ENCODE peak calls at places on chromosomes 12 and 14, in ten cellular contexts. T, V, J, B, O, R, S, M, G and Z are unnamed samples. For H3K9me3, the result is how much of the 10 kb centered on the place peaks cover.

GRCh38 chr12:115451785-115452736 is 768.1 kb upstream of the TBX3 start:
- DNase-seq in S (peak), G (peak), M (no peak), R (no peak), B (peak), V (no peak), J (no peak), O (peak), T (no peak), Z (no peak)

GRCh38 chr14:100025111-100025510 is 40.1 kb upstream of the EVL start:
- DNase-seq in V (peak), J (no peak), G (peak), S (peak), M (no peak), O (peak), B (no peak), T (no peak), R (no peak), Z (no peak)

GRCh38 chr14:78324353-78324752 is 154.2 kb downstream of the NRXN3 start:
- DNase-seq in S (no peak), O (no peak), R (no peak), B (no peak), V (no peak), J (no peak), M (no peak), G (no peak), T (no peak), Z (no peak)

GRCh38 chr12:27999521-27999920 is 27.0 kb upstream of the PTHLH start:
- DNase-seq in R (no peak), M (no peak), S (no peak), O (peak), G (no peak), T (no peak), B (no peak), V (no peak), J (no peak), Z (no peak)

GRCh38 chr12:25495336-25496097 is 57.6 kb downstream of the LMNTD1 start:
- DNase-seq in O (peak), R (no peak), T (no peak), B (no peak), S (no peak), G (no peak), M (no peak), J (peak), V (peak), Z (peak)

GRCh38 chr12:43917896-43918295 is 82.0 kb downstream of the TMEM117 start:
- DNase-seq in S (no peak), B (no peak), J (no peak), O (no peak), R (no peak), M (no peak), V (no peak), G (no peak), T (no peak), Z (no peak)

GRCh38 chr14:102417646-102418045 is 54.9 kb downstream of the TECPR2 start:
- DNase-seq in V (no peak), S (no peak), J (no peak), O (no peak), R (no peak), T (no peak), M (no peak), G (no peak), B (no peak), Z (no peak)

GRCh38 chr12:32198555-32198954 is 91.9 kb downstream of the BICD1 start:
- DNase-seq in R (no peak), S (no peak), O (peak), V (no peak), G (no peak), J (no peak), B (no peak), T (no peak), M (no peak), Z (peak)

GRCh38 chr12:90908465-90908864 is 46.5 kb downstream of the CCER1 start:
- DNase-seq in O (peak), V (peak), J (no peak), M (no peak), G (no peak), R (no peak), B (no peak), S (no peak), T (no peak), Z (no peak)

GRCh38 chr12:6494968-6495367 is 1.1 kb downstream of the NCAPD2 start:
- DNase-seq in M (no peak), B (no peak), S (no peak), O (no peak), G (no peak), V (no peak), J (no peak), R (no peak), T (no peak), Z (no peak)

GRCh38 chr12:125288931-125289928 is 224.0 kb downstream of the AACS start:
- DNase-seq in G (no peak), S (no peak), V (no peak), M (no peak), O (no peak), R (no peak), B (no peak), J (no peak), T (no peak), Z (no peak)

GRCh38 chr14:26833777-26834176 is 235.9 kb upstream of the NOVA1 start:
- DNase-seq in M (no peak), S (no peak), B (no peak), V (no peak), O (no peak), R (no peak), J (no peak), T (no peak), G (no peak), Z (no peak)

GRCh38 chr12:6476496-6476895 is 6.0 kb upstream of the VAMP1 start:
- DNase-seq in S (no peak), J (peak), G (no peak), M (no peak), T (no peak), R (no peak), V (no peak), B (no peak), O (peak), Z (peak)

GRCh38 chr14:102675396-102675795 is 82.9 kb downstream of the RCOR1 start:
- DNase-seq in J (no peak), T (no peak), V (no peak), B (no peak), M (no peak), R (no peak), G (no peak), O (no peak), S (no peak), Z (no peak)

GRCh38 chr12:24839268-24839791 is 109.6 kb downstream of the BCAT1 start:
- DNase-seq in B (no peak), J (no peak), M (no peak), S (no peak), T (no peak), V (no peak), G (no peak), R (no peak), O (no peak), Z (peak)

GRCh38 chr12:56599041-56599440 is 31.1 kb downstream of the BAZ2A start:
- DNase-seq in V (no peak), R (no peak), J (no peak), G (no peak), M (no peak), T (no peak), O (no peak), S (no peak), B (no peak), Z (no peak)

GRCh38 chr14:101504096-101504948 is 57.0 kb upstream of the DIO3 start:
- DNase-seq in V (no peak), G (no peak), S (peak), R (no peak), B (peak), T (no peak), O (no peak), J (no peak), M (no peak), Z (no peak)

GRCh38 chr12:121404734-121405133 is 4.8 kb downstream of the RNF34 start:
- DNase-seq in R (no peak), B (no peak), O (no peak), V (no peak), J (no peak), T (no peak), M (no peak), S (no peak), G (no peak), Z (no peak)

GRCh38 chr12:13193403-13194100 is 3.0 kb upstream of the EMP1 start:
- DNase-seq in G (no peak), V (no peak), J (no peak), S (no peak), M (no peak), O (no peak), B (no peak), T (no peak), R (no peak), Z (no peak)

GRCh38 chr12:58583541-58583940 is 336.8 kb downstream of the LRIG3 start:
- DNase-seq in B (no peak), J (no peak), O (peak), M (no peak), R (no peak), V (no peak), S (peak), G (no peak), T (no peak), Z (no peak)

GRCh38 chr12:2242816-2243215 is 190.0 kb downstream of the CACNA1C start:
- DNase-seq in J (no peak), R (no peak), T (no peak), G (no peak), V (no peak), S (no peak), O (no peak), M (no peak), B (no peak), Z (no peak)

GRCh38 chr12:108907861-108908302 is 28.0 kb downstream of the DAO start:
- DNase-seq in V (peak), O (no peak), S (no peak), G (no peak), J (no peak), M (no peak), B (no peak), T (no peak), R (no peak), Z (peak)

GRCh38 chr12:86931714-86932113 is 675.5 kb upstream of the MGAT4C start:
- DNase-seq in M (no peak), O (no peak), T (no peak), J (no peak), R (no peak), V (no peak), G (no peak), B (no peak), S (no peak), Z (no peak)

GRCh38 chr12:113198286-113198685 is 12.8 kb downstream of the RITA1 start:
- DNase-seq in V (no peak), G (no peak), M (no peak), R (no peak), J (no peak), B (no peak), T (no peak), O (no peak), S (no peak), Z (no peak)

GRCh38 chr12:25056486-25057130 is 107.7 kb upstream of the BCAT1 start:
- DNase-seq in V (no peak), B (no peak), R (no peak), O (no peak), M (no peak), J (no peak), T (no peak), S (no peak), G (no peak), Z (no peak)

GRCh38 chr12:15601210-15601800 is 187.9 kb downstream of the EPS8 start:
- DNase-seq in G (no peak), M (no peak), R (no peak), O (peak), B (no peak), J (peak), V (peak), T (no peak), S (no peak), Z (no peak)

GRCh38 chr14:61566537-61567225 is 128.6 kb upstream of the HIF1A start:
- DNase-seq in J (no peak), T (no peak), M (no peak), O (peak), S (no peak), B (no peak), R (no peak), V (no peak), G (no peak), Z (peak)

GRCh38 chr12:11628353-11628752 is 21.1 kb upstream of the ETV6 start:
- DNase-seq in R (no peak), S (no peak), V (no peak), O (no peak), B (no peak), J (no peak), T (no peak), G (no peak), M (no peak), Z (no peak)

GRCh38 chr14:60805881-60806569 is 71.5 kb downstream of the MNAT1 start:
- DNase-seq in O (peak), M (no peak), J (no peak), R (no peak), S (no peak), B (no peak), V (no peak), G (no peak), T (no peak), Z (no peak)

GRCh38 chr12:57545809-57546437 is 1.1 kb downstream of the DCTN2 start:
- DNase-seq in R (no peak), B (no peak), J (no peak), G (no peak), S (no peak), M (no peak), V (no peak), T (no peak), O (peak), Z (no peak)

GRCh38 chr12:110244372-110244771 is 36.7 kb upstream of the ATP2A2 start:
- DNase-seq in J (no peak), O (no peak), S (no peak), B (no peak), V (no peak), M (no peak), R (no peak), T (no peak), G (no peak), Z (no peak)

GRCh38 chr14:103091041-103091882 is 3.3 kb upstream of the EXOC3L4 start:
- DNase-seq in G (peak), O (peak), V (peak), T (peak), R (no peak), B (peak), J (no peak), S (peak), M (peak), Z (no peak)

GRCh38 chr14:64698899-64699298 is 5.3 kb upstream of the PLEKHG3 start:
- DNase-seq in M (no peak), O (no peak), R (no peak), V (no peak), J (no peak), T (no peak), S (no peak), B (no peak), G (peak), Z (no peak)

GRCh38 chr12:49565119-49565955 is 2.6 kb downstream of the MCRS1 start:
- DNase-seq in T (no peak), J (no peak), B (no peak), S (peak), G (no peak), V (no peak), R (no peak), O (no peak), M (no peak), Z (no peak)

DNA sequence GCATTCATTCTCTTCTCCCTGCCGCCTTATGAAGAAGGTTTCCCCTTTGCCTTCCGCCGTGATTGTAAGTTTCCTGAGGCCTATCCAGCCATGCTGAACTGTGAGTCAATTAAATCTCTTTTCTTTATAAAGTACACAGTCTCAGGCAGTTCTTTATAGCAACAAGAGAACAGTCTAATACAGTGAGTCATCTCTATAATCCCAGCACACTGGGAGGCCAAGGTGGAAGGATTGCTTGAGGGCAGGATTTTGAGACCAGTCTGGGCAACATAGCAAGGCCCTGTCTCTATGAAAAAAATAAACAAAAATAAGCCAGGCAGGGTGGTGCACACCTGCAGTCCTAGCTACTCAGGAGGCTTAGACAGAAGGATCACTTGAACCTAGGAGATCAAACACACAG is 259.9 kb downstream of the CEP128 start:
- DNase-seq in R (no peak), O (peak), T (no peak), M (no peak), V (no peak), G (no peak), J (no peak), B (no peak), S (no peak), Z (no peak)
- H3K9me3 ChIP-seq in R (under half), O (under half), T (under half), M (under half), V (under half), G (under half), J (under half), B (under half), S (under half), Z (under half)

GRCh38 chr12:130609966-130610365 is 106.1 kb downstream of the RIMBP2 start:
- DNase-seq in O (no peak), J (no peak), T (no peak), R (no peak), V (no peak), G (no peak), S (no peak), B (no peak), M (no peak), Z (no peak)

GRCh38 chr12:130613831-130614230 is 102.3 kb downstream of the RIMBP2 start:
- DNase-seq in B (no peak), T (no peak), S (no peak), O (no peak), R (no peak), J (no peak), M (no peak), V (no peak), G (no peak), Z (no peak)

GRCh38 chr12:130608132-130608531 is 108.0 kb downstream of the RIMBP2 start:
- DNase-seq in M (no peak), O (no peak), T (no peak), V (no peak), G (no peak), J (no peak), R (no peak), B (no peak), S (no peak), Z (no peak)

GRCh38 chr12:130613131-130613530 is 103.0 kb downstream of the RIMBP2 start:
- DNase-seq in R (no peak), T (no peak), M (no peak), V (no peak), G (no peak), O (no peak), J (no peak), B (no peak), S (no peak), Z (no peak)

DNA sequence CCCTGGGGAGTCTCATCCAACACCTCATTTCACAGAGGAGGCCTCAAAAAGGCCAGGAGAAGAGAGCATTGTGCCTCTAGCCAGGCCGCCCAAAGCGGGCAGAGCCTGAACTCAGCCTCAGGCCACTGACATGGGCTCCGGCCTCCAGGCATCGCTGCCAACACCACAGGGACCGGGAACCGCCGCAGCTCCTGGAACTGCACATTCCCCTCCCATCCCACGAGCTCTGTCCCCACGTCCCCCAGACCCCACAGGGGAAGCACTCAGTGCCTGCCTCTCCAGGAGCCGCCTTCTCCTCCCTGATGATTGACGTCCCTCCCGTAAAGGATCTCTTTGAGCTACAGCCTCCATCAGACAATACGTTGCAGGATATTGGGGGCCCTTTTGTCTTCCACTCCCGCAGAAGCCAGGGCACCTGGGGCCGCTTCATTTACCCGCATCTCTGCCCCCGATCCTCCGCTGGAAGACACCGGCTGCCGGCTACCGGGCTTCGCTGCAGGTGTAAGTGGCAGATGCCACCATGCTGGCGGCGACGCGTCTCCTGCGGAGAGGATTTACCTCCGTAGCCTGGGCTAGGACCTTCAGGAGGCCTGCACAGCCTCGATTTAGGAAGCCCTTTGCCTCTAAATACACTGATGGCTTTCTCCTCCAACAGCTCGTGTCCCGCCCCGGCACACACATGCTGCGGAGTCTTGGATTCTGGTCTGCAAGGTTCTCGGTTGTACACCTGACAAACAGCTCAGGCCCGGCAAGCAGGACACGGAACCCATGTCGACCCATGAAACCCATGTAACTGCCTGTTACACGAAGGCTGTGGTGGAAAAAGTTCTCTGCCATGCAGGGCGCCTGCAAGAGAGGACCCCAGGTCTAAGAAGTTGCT is 104.8 kb downstream of the RIMBP2 start:
- DNase-seq in M (no peak), V (no peak), S (no peak), J (no peak), G (no peak), T (no peak), R (no peak), B (no peak), O (no peak), Z (no peak)
- H3K9me3 ChIP-seq in M (under half), V (under half), S (under half), J (half or more), G (under half), T (under half), R (under half), B (under half), O (half or more), Z (under half)

GRCh38 chr12:83468988-83469908 is 782.5 kb downstream of the TMTC2 start:
- DNase-seq in M (no peak), T (no peak), O (no peak), J (no peak), R (no peak), B (no peak), G (no peak), S (no peak), V (no peak), Z (peak)
- H3K9me3 ChIP-seq in M (under half), T (under half), O (under half), J (under half), R (under half), B (under half), G (under half), S (under half), V (under half), Z (under half)

GRCh38 chr14:19799880-19800279 is 3.7 kb upstream of the OR4N2 start:
- DNase-seq in B (no peak), V (no peak), O (no peak), T (no peak), M (no peak), G (no peak), S (no peak), R (no peak), J (no peak), Z (no peak)
- H3K9me3 ChIP-seq in B (under half), V (under half), O (under half), T (under half), M (half or more), G (under half), S (under half), R (under half), J (under half), Z (under half)

GRCh38 chr12:104263580-104264358 is 39.8 kb upstream of the EID3 start:
- DNase-seq in O (peak), B (no peak), G (no peak), T (no peak), V (no peak), S (no peak), R (no peak), J (no peak), M (no peak), Z (no peak)

GRCh38 chr12:104258476-104259067 is 43.0 kb downstream of the TXNRD1 start:
- DNase-seq in M (no peak), R (no peak), S (no peak), T (no peak), O (no peak), J (no peak), B (no peak), V (no peak), G (no peak), Z (no peak)

GRCh38 chr12:104263026-104263425 is 40.5 kb upstream of the EID3 start:
- DNase-seq in J (no peak), T (no peak), V (no peak), G (no peak), O (no peak), S (no peak), M (no peak), B (no peak), R (no peak), Z (no peak)

DNA sequence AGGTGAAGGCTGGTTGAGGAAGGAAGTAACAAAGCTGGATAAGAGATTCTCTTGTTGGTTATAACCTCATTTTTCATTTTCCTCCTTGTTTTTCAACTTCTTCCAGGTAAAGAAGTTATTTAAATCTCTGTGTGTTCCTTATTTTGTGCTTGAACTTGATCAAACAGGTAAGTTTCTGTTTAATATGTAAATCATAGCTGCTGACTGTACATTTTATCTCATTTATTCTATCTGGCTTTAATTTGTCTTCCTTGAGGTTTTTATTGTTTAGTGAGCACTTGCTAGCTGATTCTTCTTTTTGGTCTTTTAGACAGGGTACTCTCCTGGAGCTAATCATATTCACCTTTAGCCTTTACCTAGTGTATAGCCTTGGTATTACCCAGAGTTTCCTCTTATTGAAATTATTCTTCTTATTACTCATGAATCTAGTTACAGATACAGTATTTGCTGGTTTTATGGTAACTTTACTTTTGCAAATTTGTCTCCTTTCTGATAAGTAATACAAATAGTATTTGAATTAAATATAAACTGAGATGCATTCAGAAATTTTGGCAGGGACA is 42.4 kb downstream of the TXNRD1 start:
- DNase-seq in B (no peak), M (no peak), R (no peak), J (no peak), G (no peak), O (no peak), V (no peak), T (no peak), S (no peak), Z (no peak)
- H3K9me3 ChIP-seq in B (under half), M (under half), R (under half), J (under half), G (under half), O (under half), V (under half), T (under half), S (under half), Z (under half)